ENCODE peak calls at places on chromosomes 4 and X, in five cellular contexts. J, K, F, H and O are unnamed samples.

GRCh38 chr4:8770518-8771257 is 101.0 kb downstream of the HMX1 start:
- DNase-seq in J (no peak), K (peak), F (no peak), H (no peak), O (no peak)

GRCh38 chrX:34467437-34467836 is 189.6 kb downstream of the TMEM47 start:
- DNase-seq in J (peak), K (peak), F (no peak), H (no peak), O (no peak)

GRCh38 chrX:38798956-38799355 is 2.3 kb upstream of the MID1IP1 start:
- DNase-seq in J (peak), K (no peak), F (no peak), H (no peak), O (no peak)

GRCh38 chrX:136200466-136200865 is 50.7 kb downstream of the MAP7D3 start:
- DNase-seq in J (peak), K (peak), F (no peak), H (no peak), O (no peak)

GRCh38 chrX:134715930-134716619 is 57.8 kb upstream of the PLAC1 start:
- DNase-seq in J (no peak), K (no peak), F (no peak), H (no peak), O (no peak)

GRCh38 chr4:12583286-12583685 is 900.9 kb downstream of the RAB28 start:
- DNase-seq in J (no peak), K (no peak), F (no peak), H (no peak), O (no peak)

GRCh38 chr4:42865572-42866189 is 26.8 kb upstream of the GRXCR1 start:
- DNase-seq in J (peak), K (peak), F (peak), H (no peak), O (no peak)

GRCh38 chr4:128716325-128716724 is 93.2 kb upstream of the JADE1 start:
- DNase-seq in J (no peak), K (no peak), F (no peak), H (no peak), O (no peak)

GRCh38 chrX:132227383-132228112 is 8.3 kb upstream of the RAP2C start:
- DNase-seq in J (no peak), K (peak), F (no peak), H (no peak), O (no peak)

GRCh38 chr4:6591305-6591704 is 16.3 kb downstream of the MAN2B2 start:
- DNase-seq in J (no peak), K (no peak), F (no peak), H (no peak), O (no peak)

GRCh38 chr4:4386736-4387392 is at the start of gene NSG1:
- DNase-seq in J (peak), K (no peak), F (peak), H (no peak), O (no peak)

GRCh38 chr4:110157580-110157979 is 40.8 kb downstream of the ELOVL6 start:
- DNase-seq in J (no peak), K (no peak), F (no peak), H (no peak), O (no peak)

GRCh38 chr4:15729910-15730533 is 27.2 kb downstream of the BST1 start:
- DNase-seq in J (peak), K (peak), F (no peak), H (no peak), O (no peak)
- TF ChIP-seq CTCF in J (peak), K (peak), F (peak), H (peak), O (peak)

GRCh38 chr4:132557660-132558059 is 591.4 kb upstream of the PCDH10 start:
- DNase-seq in J (no peak), K (no peak), F (no peak), H (no peak), O (no peak)
- TF ChIP-seq CTCF in J (peak), K (no peak), F (no peak), H (no peak), O (no peak)

GRCh38 chrX:57915680-57916079 is 5.4 kb upstream of the ZXDA start:
- DNase-seq in J (no peak), K (peak), F (no peak), H (no peak), O (no peak)

GRCh38 chrX:57918750-57919436 is 8.6 kb upstream of the ZXDA start:
- DNase-seq in J (no peak), K (peak), F (no peak), H (no peak), O (no peak)
- TF ChIP-seq CTCF in J (peak), K (peak), F (no peak), H (no peak), O (peak)

GRCh38 chrX:69018416-69019072 is 146.7 kb downstream of the PJA1 start:
- DNase-seq in J (no peak), K (no peak), F (no peak), H (no peak), O (no peak)
- TF ChIP-seq CTCF in J (no peak), K (no peak), F (no peak), H (no peak), O (no peak)

GRCh38 chrX:103012945-103013344 is 51.0 kb downstream of the BEX1 start:
- DNase-seq in J (peak), K (no peak), F (no peak), H (no peak), O (no peak)

GRCh38 chrX:103017542-103017941 is 46.4 kb downstream of the BEX1 start:
- DNase-seq in J (no peak), K (peak), F (no peak), H (no peak), O (no peak)
- TF ChIP-seq CTCF in J (peak), K (no peak), F (no peak), H (no peak), O (no peak)

DNA sequence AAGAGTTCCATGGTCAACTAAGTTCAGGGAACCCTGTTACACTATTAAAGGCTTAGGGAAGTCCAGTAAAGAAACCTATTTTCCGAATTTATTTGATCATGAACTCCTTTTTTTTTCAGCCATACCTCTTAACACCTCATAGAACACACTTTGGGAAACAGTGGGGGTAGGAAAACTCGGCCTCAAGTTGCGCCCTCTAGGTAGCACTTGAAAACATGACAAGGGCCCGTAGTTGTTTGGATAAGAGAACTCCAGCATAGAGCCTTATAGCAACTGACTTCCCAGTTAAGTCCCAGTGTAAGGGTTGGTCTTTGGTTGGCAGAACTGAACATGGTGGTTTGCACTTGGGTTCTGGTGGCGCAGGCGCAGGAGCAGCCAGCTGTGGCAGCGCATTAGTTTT is 14.4 kb downstream of the OGT start:
- DNase-seq in J (no peak), K (no peak), F (no peak), H (no peak), O (no peak)
- TF ChIP-seq CTCF in J (no peak), K (no peak), F (no peak), H (no peak), O (no peak)

GRCh38 chrX:42567268-42567667 is 210.7 kb downstream of the PPP1R2C start:
- DNase-seq in J (no peak), K (no peak), F (no peak), H (no peak), O (no peak)

GRCh38 chrX:42565739-42566138 is 212.2 kb downstream of the PPP1R2C start:
- DNase-seq in J (no peak), K (no peak), F (no peak), H (no peak), O (no peak)
- TF ChIP-seq CTCF in J (no peak), K (no peak), F (no peak), H (no peak), O (no peak)